ENCODE peak calls at places on chromosomes 4 and X, in ten cellular contexts. I is heart left ventricle; A is mesothelial cell of epicardium; H is heart right ventricle; T is M059J; O is Right ventricle myocardium superior; F is GM06990; M is fibroblast of the aortic adventitia; C is stimulated activated CD4-positive, alpha-beta T cell treated with anti-CD3 and anti-CD28 coated beads, Interleukin-1b, Interleukin-23, amount 100 ng/mL, for 24 hours; P is stimulated activated naive CD4-positive, alpha-beta T cell treated with Interleukin-2 at 50 U/mL for 16 hours. G is an unnamed sample.

GRCh38 chr4:118335316-118335715 is 17.5 kb downstream of the PRSS12 start:
- DNase-seq in M (peak; percentile 27), P (no peak), A (no peak), T (no peak), H (no peak), F (no peak), I (no peak), O (no peak), C (no peak), G (no peak)

GRCh38 chr4:183348706-183349659 is 26.8 kb upstream of the CLDN24 start:
- DNase-seq in H (no peak), M (peak; percentile 75), T (peak; percentile 99), C (no peak), O (no peak), F (no peak), A (no peak), I (no peak), P (peak; percentile 24), G (peak; percentile 99)

GRCh38 chr4:10129196-10130185 is 12.9 kb upstream of the WDR1 start:
- DNase-seq in T (no peak), C (no peak), H (no peak), A (no peak), F (no peak), M (no peak), I (no peak), P (no peak), O (no peak), G (no peak)

GRCh38 chrX:42664706-42665105 is 113.3 kb downstream of the PPP1R2C start:
- DNase-seq in C (no peak), A (no peak), I (no peak), P (no peak), O (no peak), M (no peak), T (no peak), F (no peak), H (no peak), G (no peak)

GRCh38 chrX:56763556-56764152 is 34.6 kb downstream of the NBDY start:
- DNase-seq in O (no peak), M (peak; percentile 90), I (no peak), C (no peak), F (peak; percentile 72), H (no peak), A (no peak), P (no peak), T (peak; percentile 88), G (no peak)

GRCh38 chr4:36088542-36088941 is 155.8 kb downstream of the ARAP2 start:
- DNase-seq in O (no peak), C (no peak), M (no peak), P (no peak), A (no peak), H (no peak), I (no peak), F (no peak), T (no peak), G (peak; percentile 15)

GRCh38 chr4:146916479-146917076 is 29.1 kb downstream of the TTC29 start:
- DNase-seq in A (no peak), C (no peak), I (no peak), T (peak; percentile 31), M (peak; percentile 72), F (peak; percentile 7), H (no peak), P (no peak), O (no peak), G (peak; percentile 14)

GRCh38 chr4:10384974-10385373 is 72.3 kb downstream of the ZNF518B start:
- DNase-seq in H (no peak), P (no peak), A (no peak), O (no peak), C (no peak), M (no peak), F (no peak), I (no peak), T (no peak), G (no peak)

GRCh38 chrX:103276581-103277002 is at the start of gene TCEAL5:
- DNase-seq in C (no peak), T (peak; percentile 1), A (no peak), O (no peak), P (no peak), I (no peak), F (no peak), H (no peak), M (no peak), G (no peak)

GRCh38 chrX:154458954-154459829 is 1.1 kb downstream of the PLXNA3 start:
- DNase-seq in H (peak; percentile 35), F (no peak), I (peak; percentile 58), T (peak; percentile 60), C (no peak), M (no peak), P (no peak), A (no peak), O (peak; percentile 64), G (peak; percentile 40)

GRCh38 chr4:177952723-177953122 is 510.5 kb upstream of the AGA start:
- DNase-seq in O (no peak), F (no peak), M (no peak), H (no peak), A (no peak), T (no peak), I (no peak), P (no peak), C (no peak), G (no peak)

GRCh38 chr4:23827971-23828680 is 61.7 kb downstream of the PPARGC1A start:
- DNase-seq in F (no peak), H (no peak), C (no peak), T (peak; percentile 74), M (no peak), O (no peak), A (no peak), P (no peak), I (no peak), G (peak; percentile 69)

GRCh38 chr4:83361416-83362196 is 27.0 kb upstream of the HPSE start:
- DNase-seq in F (no peak), C (no peak), O (no peak), A (no peak), I (no peak), P (no peak), M (no peak), H (no peak), T (no peak), G (no peak)

GRCh38 chr4:102169345-102169744 is 175.9 kb downstream of the SLC39A8 start:
- DNase-seq in F (no peak), I (no peak), C (no peak), A (no peak), M (peak; percentile 6), T (peak; percentile 30), H (no peak), O (no peak), P (no peak), G (peak; percentile 36)

GRCh38 chr4:186485621-186486062 is 69.7 kb downstream of the MTNR1A start:
- DNase-seq in M (no peak), O (no peak), T (peak; percentile 40), I (no peak), A (no peak), H (no peak), C (no peak), F (no peak), P (no peak), G (peak; percentile 64)

GRCh38 chr4:30402276-30402675 is 317.9 kb upstream of the PCDH7 start:
- DNase-seq in M (no peak), A (no peak), P (no peak), O (no peak), T (no peak), H (no peak), I (no peak), C (no peak), F (no peak), G (no peak)

GRCh38 chr4:25235401-25235800 is 1.6 kb downstream of the PI4K2B start:
- DNase-seq in M (peak; percentile 4), C (no peak), T (peak; percentile 4), H (no peak), I (no peak), F (no peak), O (no peak), P (no peak), A (no peak), G (no peak)

GRCh38 chr4:40349561-40350198 is 14.5 kb downstream of the CHRNA9 start:
- DNase-seq in O (no peak), I (no peak), M (peak; percentile 42), F (no peak), P (no peak), T (peak; percentile 29), C (no peak), H (no peak), A (no peak), G (no peak)

GRCh38 chr4:169621754-169622481 is 1.5 kb downstream of the CLCN3 start:
- DNase-seq in P (peak; percentile 20), I (no peak), M (no peak), F (peak; percentile 19), H (no peak), C (no peak), O (no peak), A (no peak), T (peak; percentile 78), G (peak; percentile 85)

GRCh38 chrX:115690554-115691216 is 129.7 kb downstream of the PLS3 start:
- DNase-seq in P (no peak), T (peak; percentile 86), I (no peak), O (no peak), C (peak; percentile 28), M (peak; percentile 92), A (peak; percentile 69), H (no peak), F (no peak), G (peak; percentile 74)

GRCh38 chr4:25162566-25162965 is 2.3 kb upstream of the SEPSECS start:
- DNase-seq in H (no peak), P (no peak), I (no peak), F (no peak), O (no peak), C (no peak), T (peak; percentile 12), A (no peak), M (no peak), G (no peak)

GRCh38 chrX:69031971-69032391 is 133.3 kb downstream of the PJA1 start:
- DNase-seq in F (no peak), H (no peak), A (no peak), C (no peak), O (no peak), T (peak; percentile 49), M (peak; percentile 30), I (no peak), P (no peak), G (no peak)

GRCh38 chr4:10694151-10694825 is 9.7 kb upstream of the CLNK start:
- DNase-seq in F (no peak), P (no peak), C (no peak), H (no peak), O (no peak), M (no peak), I (no peak), T (no peak), A (no peak), G (no peak)

GRCh38 chrX:140141444-140142029 is 176.2 kb upstream of the CXorf66 start:
- DNase-seq in F (no peak), O (no peak), C (peak; percentile 17), H (no peak), I (no peak), T (peak; percentile 51), P (no peak), M (peak; percentile 55), A (peak; percentile 70), G (peak; percentile 7)

GRCh38 chr4:156968479-156968984 is 3.1 kb downstream of the PDGFC start:
- DNase-seq in C (no peak), F (no peak), M (peak; percentile 89), A (peak; percentile 69), T (peak; percentile 84), H (peak; percentile 15), O (peak; percentile 55), I (no peak), P (no peak), G (peak; percentile 66)

GRCh38 chr4:26284536-26284935 is 36.3 kb upstream of the RBPJ start:
- DNase-seq in H (no peak), A (no peak), C (no peak), I (no peak), M (no peak), F (no peak), O (no peak), T (peak; percentile 83), P (no peak), G (no peak)

GRCh38 chr4:132565542-132565941 is 583.6 kb upstream of the PCDH10 start:
- DNase-seq in T (no peak), H (no peak), M (no peak), A (no peak), I (no peak), O (no peak), P (no peak), C (no peak), F (no peak), G (no peak)

GRCh38 chrX:69107231-69107739 is 58.0 kb downstream of the PJA1 start:
- DNase-seq in P (no peak), O (peak; percentile 46), I (no peak), A (no peak), F (no peak), M (peak; percentile 10), H (no peak), C (no peak), T (no peak), G (no peak)

G was measured in H4.